ENCODE peak calls at places on chromosomes 7 and 10, in four cellular contexts. T is esophagus squamous epithelium, D is tibial artery, H is A549. N is an unnamed sample.
A peak's percentile ranks its signal among the peaks of the same experiment; 100 is the strongest.

GRCh38 chr7:100544949-100545635 is 6.1 kb downstream of the AGFG2 start:
- DNase-seq in H (no peak), T (no peak), D (no peak), N (no peak)

GRCh38 chr7:131921016-131921415 is 364.6 kb upstream of the PODXL start:
- DNase-seq in H (no peak), D (no peak), T (no peak), N (no peak)

GRCh38 chr7:111090834-111091233 is at the start of gene LRRN3:
- DNase-seq in D (peak; percentile 22), T (no peak), H (no peak), N (no peak)

GRCh38 chr10:50417486-50417905 is 166.2 kb upstream of the ASAH2 start:
- DNase-seq in D (peak; percentile 45), T (no peak), H (peak; percentile 16), N (no peak)

GRCh38 chr10:79139124-79139835 is 70.5 kb downstream of the ZMIZ1 start:
- DNase-seq in D (peak; percentile 77), T (no peak), H (no peak), N (no peak)

GRCh38 chr10:10045765-10046028 is 972.0 kb upstream of the CELF2 start:
- DNase-seq in H (no peak), D (no peak), T (no peak), N (no peak)

GRCh38 chr10:118495499-118495898 is 99.9 kb downstream of the PRLHR start:
- DNase-seq in T (no peak), D (no peak), H (no peak), N (no peak)

GRCh38 chr7:5231116-5231515 is 41.1 kb downstream of the WIPI2 start:
- DNase-seq in T (no peak), H (no peak), D (no peak), N (peak; percentile 76)

GRCh38 chr7:98802088-98802780 is 67.6 kb downstream of the TMEM130 start:
- DNase-seq in D (peak; percentile 55), T (no peak), H (peak; percentile 38), N (no peak)

DNA sequence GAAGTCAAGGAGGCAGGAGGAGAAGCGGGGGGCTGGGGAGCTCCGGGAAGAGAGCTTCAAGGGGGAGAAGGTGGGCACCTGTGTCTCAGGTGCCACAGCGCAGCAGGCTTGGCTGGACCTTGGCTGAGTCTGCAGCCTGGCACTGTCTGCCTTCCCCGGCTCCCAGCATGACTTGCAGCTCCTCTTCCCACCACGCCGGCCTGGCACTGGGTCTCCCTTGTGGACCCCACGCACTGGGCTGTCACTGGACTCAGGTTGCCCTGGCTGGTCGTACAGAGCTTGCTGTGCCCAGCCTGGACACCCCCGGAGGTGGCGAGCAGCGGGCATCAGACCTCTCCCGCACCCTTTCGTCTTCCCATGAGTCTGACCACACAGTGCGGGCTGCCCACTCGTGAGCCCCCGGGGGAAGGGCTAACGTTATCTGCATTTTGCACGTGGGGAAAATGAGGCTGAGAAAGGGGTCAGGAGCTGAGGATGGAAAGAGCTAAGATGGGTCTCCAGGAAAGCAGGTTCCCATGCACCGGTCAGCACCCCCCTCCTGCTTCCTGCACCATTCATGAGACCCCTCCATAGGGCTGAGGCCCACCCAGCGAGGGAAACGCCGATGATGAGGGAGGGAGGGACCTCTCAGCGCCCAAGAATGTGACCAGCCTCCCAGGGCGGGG is 40.3 kb upstream of the PSMG3 start:
- DNase-seq in T (no peak), H (no peak), D (no peak), N (no peak)
- H3K4me1 ChIP-seq in T (no peaks in the 10 kb centered on the region), H (peaks cover 10% of the 10 kb centered on the region), D (no peaks in the 10 kb centered on the region), N (no peaks in the 10 kb centered on the region)

DNA sequence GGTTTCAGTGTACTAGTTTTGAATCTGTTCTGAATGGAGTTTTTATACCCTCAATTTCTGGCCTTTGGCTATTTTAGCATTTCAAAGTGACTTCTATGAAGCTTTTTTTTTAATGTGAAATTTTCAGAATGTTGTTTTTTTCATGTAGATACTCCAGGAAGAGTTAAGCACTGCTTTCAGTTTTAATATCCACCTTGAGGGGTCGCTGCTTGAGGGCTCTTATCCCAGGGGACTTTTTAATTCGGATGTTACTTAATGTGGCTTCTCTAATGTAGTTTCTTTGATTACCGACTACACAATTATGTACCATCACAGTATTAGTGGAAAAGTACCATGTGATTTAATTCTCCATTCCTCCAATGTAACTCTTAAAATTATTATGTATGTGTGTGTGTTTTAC is 5.2 kb downstream of the IFIT5 start:
- DNase-seq in H (no peak), T (no peak), D (no peak), N (no peak)
- TF ChIP-seq CTCF in H (no peak), T (peak; percentile 28), D (peak; percentile 8), N (no peak)

GRCh38 chr7:105715528-105715927 is 134.2 kb upstream of the EFCAB10 start:
- DNase-seq in H (no peak), D (no peak), T (no peak), N (no peak)

GRCh38 chr7:105718511-105718925 is 137.2 kb upstream of the EFCAB10 start:
- DNase-seq in D (no peak), H (no peak), T (no peak), N (no peak)

GRCh38 chr7:105719919-105720318 is 138.6 kb upstream of the EFCAB10 start:
- DNase-seq in D (no peak), T (no peak), H (no peak), N (no peak)

GRCh38 chr7:105721571-105722104 is 140.3 kb upstream of the EFCAB10 start:
- DNase-seq in T (no peak), D (no peak), H (no peak), N (no peak)

GRCh38 chr7:105719395-105719794 is 138.1 kb upstream of the EFCAB10 start:
- DNase-seq in H (no peak), D (no peak), T (no peak), N (no peak)
- H3K4me1 ChIP-seq in H (no peaks in the 10 kb centered on the region), D (peaks cover 12% of the 10 kb centered on the region), T (no peaks in the 10 kb centered on the region), N (peaks cover 7% of the 10 kb centered on the region)

DNA sequence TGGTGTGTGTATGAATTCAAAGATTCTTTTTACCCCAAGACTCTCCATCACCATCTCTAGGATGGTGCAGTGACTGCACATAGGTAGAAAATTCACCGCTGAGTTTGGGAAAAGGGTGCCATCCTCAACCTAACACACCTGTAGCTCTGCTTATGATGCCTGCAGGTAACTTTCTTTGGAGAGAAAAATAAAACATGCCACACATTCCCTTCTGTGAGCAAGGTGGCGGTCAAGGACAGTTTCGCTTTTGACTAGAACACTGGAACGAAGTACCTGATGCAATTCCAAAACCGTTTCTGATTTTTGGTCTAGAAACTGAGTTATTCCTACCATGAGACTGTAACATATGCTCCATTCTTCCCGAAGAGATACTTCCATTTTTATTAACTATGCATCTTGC is 205.6 kb downstream of the FGFR2 start:
- DNase-seq in T (no peak), D (no peak), H (no peak), N (no peak)
- TF ChIP-seq CTCF in T (no peak), D (no peak), H (no peak), N (no peak)

N was measured in spleen.